ENCODE peak calls at places on chromosome 6, in four cellular contexts. K, B, H and D are unnamed samples.
A peak's percentile ranks its signal among the peaks of the same experiment; 100 is the strongest.

GRCh38 chr6:33073431-33073871 is at the start of gene HLA-DPA1:
- DNase-seq in B (peak; percentile 97), K (peak; percentile 9), H (no peak), D (no peak)

GRCh38 chr6:38909020-38909730 is 139.4 kb upstream of the GLP1R start:
- DNase-seq in H (peak; percentile 76), K (no peak), B (no peak), D (no peak)

GRCh38 chr6:55445648-55446204 is 118.5 kb downstream of the GFRAL start:
- DNase-seq in B (peak; percentile 4), H (peak; percentile 12), K (peak; percentile 12), D (no peak)

GRCh38 chr6:17472653-17473183 is 79.3 kb downstream of the CAP2 start:
- DNase-seq in K (no peak), B (no peak), H (no peak), D (no peak)

GRCh38 chr6:128754658-128755256 is 128.2 kb upstream of the LAMA2 start:
- DNase-seq in H (no peak), B (peak; percentile 65), K (no peak), D (no peak)

GRCh38 chr6:118451839-118452238 is 96.3 kb upstream of the PLN start:
- DNase-seq in B (no peak), H (no peak), K (no peak), D (no peak)

GRCh38 chr6:146693342-146693741 is 94.6 kb downstream of the ADGB start:
- DNase-seq in K (no peak), H (peak; percentile 24), B (no peak), D (no peak)

GRCh38 chr6:8400663-8401062 is 34.7 kb downstream of the SLC35B3 start:
- DNase-seq in K (no peak), B (no peak), H (no peak), D (no peak)

GRCh38 chr6:131960371-131961133 is 9.4 kb upstream of the CCN2 start:
- DNase-seq in K (no peak), H (no peak), B (no peak), D (no peak)

GRCh38 chr6:40899684-40900155 is 139.3 kb downstream of the UNC5CL start:
- DNase-seq in B (no peak), H (peak; percentile 97), K (no peak), D (no peak)

GRCh38 chr6:40897390-40898003 is 141.5 kb downstream of the UNC5CL start:
- DNase-seq in K (no peak), B (no peak), H (peak; percentile 33), D (no peak)

GRCh38 chr6:40894962-40895799 is 143.8 kb downstream of the UNC5CL start:
- DNase-seq in K (peak; percentile 48), B (no peak), H (peak; percentile 43), D (peak; percentile 82)

GRCh38 chr6:40898073-40898472 is 140.9 kb downstream of the UNC5CL start:
- DNase-seq in B (no peak), H (no peak), K (no peak), D (no peak)

GRCh38 chr6:40896696-40897095 is 142.3 kb downstream of the UNC5CL start:
- DNase-seq in K (no peak), B (no peak), H (peak; percentile 84), D (no peak)
- TF ChIP-seq SP1 in K (no peak), B (no peak), H (no peak), D (no peak)

DNA sequence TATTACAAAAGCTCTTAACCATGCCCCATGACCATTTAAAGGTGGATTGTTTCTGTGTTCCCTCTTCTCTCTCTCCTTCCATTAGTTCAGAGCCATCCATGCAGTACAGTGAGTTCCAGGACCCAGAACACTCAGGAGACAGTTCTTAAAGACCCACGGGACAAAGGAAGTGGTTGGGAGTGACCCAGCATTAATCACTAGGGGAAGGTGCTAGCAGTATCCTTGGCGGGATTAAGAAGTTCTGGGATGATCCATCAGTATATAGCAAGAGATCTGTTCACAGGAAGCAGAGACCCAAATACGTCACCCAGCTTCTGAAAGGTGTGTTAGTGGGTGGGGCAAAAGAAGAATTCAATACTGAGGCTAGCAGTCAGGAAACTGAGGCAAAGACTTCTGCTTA is 154.1 kb downstream of the PHF3 start:
- DNase-seq in K (no peak), B (no peak), H (no peak), D (no peak)
- TF ChIP-seq ETV6 in K (no peak), B (no peak), H (no peak), D (no peak)

DNA sequence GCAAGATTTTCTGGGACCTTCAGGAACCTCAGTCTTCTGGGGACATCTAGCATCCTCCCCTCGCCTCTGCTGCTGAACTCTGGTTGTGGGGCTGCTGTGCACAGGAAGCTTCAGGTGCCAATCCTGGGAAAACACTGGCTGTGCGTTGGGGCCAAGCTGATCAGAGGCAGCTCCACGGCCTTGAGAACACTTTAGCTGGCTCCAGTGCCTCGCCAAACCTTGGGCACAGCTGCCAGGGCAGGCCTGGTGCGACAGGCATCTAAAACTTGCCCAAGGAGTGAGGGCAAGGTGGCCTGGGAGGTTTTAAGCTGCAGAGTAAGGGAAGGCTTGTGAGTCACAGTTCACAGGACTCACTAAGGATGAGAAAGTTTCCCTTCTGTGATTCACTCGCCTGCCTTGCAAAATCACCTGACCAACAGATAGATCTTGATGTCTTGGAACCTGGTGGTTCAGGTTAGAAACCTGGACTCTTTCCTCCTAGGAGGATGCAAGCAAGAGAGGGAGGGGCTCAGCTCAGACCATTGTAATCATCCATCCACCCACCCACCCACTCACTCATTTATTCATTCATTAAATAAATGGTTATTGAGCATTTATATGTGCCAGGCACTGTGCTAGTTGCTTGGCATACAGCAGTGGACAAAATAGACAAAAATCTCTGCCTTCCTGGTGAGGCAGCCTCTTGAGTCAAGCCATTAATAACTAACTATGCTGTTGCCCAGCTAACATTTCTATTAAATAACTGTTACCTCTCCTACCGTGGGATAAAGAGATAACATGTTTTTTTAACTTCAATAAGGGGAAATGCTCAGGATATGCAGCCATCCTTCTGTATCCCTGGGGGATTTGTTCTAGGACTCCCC is 2.5 kb upstream of the SPATS1 start:
- DNase-seq in B (no peak), H (no peak), K (no peak), D (no peak)
- TF ChIP-seq ATF2 in B (no peak), H (no peak), K (no peak), D (no peak)

GRCh38 chr6:34810936-34811632 is 19.2 kb downstream of the BLTP3A start:
- DNase-seq in H (peak; percentile 52), K (no peak), B (peak; percentile 84), D (no peak)
- TF ChIP-seq SP1 in H (no peak), K (no peak), B (no peak), D (no peak)

GRCh38 chr6:5425267-5425666 is 164.0 kb downstream of the FARS2 start:
- DNase-seq in K (no peak), B (no peak), H (no peak), D (no peak)
- TF ChIP-seq ETV6 in K (no peak), B (no peak), H (no peak), D (no peak)

GRCh38 chr6:48567016-48567415 is 456.0 kb upstream of the PTCHD4 start:
- DNase-seq in H (no peak), B (no peak), K (no peak), D (no peak)
- TF ChIP-seq ATF2 in H (no peak), B (no peak), K (no peak), D (no peak)

GRCh38 chr6:142621822-142622221 is 320.0 kb downstream of the ADGRG6 start:
- DNase-seq in B (no peak), K (no peak), H (no peak), D (no peak)

GRCh38 chr6:142612956-142613355 is 311.1 kb downstream of the ADGRG6 start:
- DNase-seq in B (no peak), H (no peak), K (no peak), D (no peak)

GRCh38 chr6:142613981-142614380 is 312.2 kb downstream of the ADGRG6 start:
- DNase-seq in H (no peak), B (no peak), K (peak; percentile 8), D (no peak)

GRCh38 chr6:142617158-142617557 is 315.4 kb downstream of the ADGRG6 start:
- DNase-seq in B (no peak), K (no peak), H (no peak), D (no peak)
- TF ChIP-seq SP1 in B (no peak), K (no peak), H (no peak), D (no peak)